ENCODE peak calls at places on chromosomes 11 and 22, in seven cellular contexts. K is GM06990, E is epithelial cell of esophagus, L is transverse colon, M is fibroblast of lung, Y is SK-N-SH, W is endothelial cell. C is an unnamed sample.

GRCh38 chr11:19938051-19938856 is 222.0 kb downstream of the DBX1 start:
- DNase-seq in W (peak; percentile 68), K (no peak), Y (peak; percentile 77), M (peak; percentile 65), L (peak; percentile 49), E (peak; percentile 65), C (peak; percentile 69)

GRCh38 chr11:123125169-123125568 is 63.2 kb upstream of the HSPA8 start:
- DNase-seq in M (no peak), L (no peak), W (no peak), K (no peak), E (no peak), Y (no peak), C (no peak)

GRCh38 chr11:130168105-130168504 is 8.5 kb downstream of the ST14 start:
- DNase-seq in W (no peak), E (peak; percentile 58), Y (no peak), L (peak; percentile 9), M (peak; percentile 54), K (no peak), C (no peak)

GRCh38 chr11:43341159-43341558 is 17.6 kb upstream of the TTC17 start:
- DNase-seq in Y (no peak), M (no peak), K (no peak), W (no peak), E (no peak), L (no peak), C (no peak)

GRCh38 chr11:13012037-13012693 is 3.0 kb downstream of the RASSF10 start:
- DNase-seq in K (no peak), M (no peak), E (peak; percentile 13), W (peak; percentile 8), L (no peak), Y (no peak), C (no peak)

GRCh38 chr11:114059278-114059983 is at the start of gene ZBTB16:
- DNase-seq in M (peak; percentile 95), Y (peak; percentile 74), K (no peak), W (peak; percentile 46), E (peak; percentile 67), L (peak; percentile 88), C (peak; percentile 44)

GRCh38 chr22:36016656-36017055 is 12.0 kb downstream of the RBFOX2 start:
- DNase-seq in M (no peak), L (no peak), Y (no peak), E (no peak), K (no peak), W (no peak), C (no peak)

GRCh38 chr11:33723238-33723881 is 12.9 kb downstream of the CD59 start:
- DNase-seq in L (no peak), W (no peak), E (peak; percentile 86), Y (no peak), M (peak; percentile 93), K (no peak), C (no peak)

GRCh38 chr11:114302663-114303062 is 6.5 kb downstream of the NNMT start:
- DNase-seq in K (no peak), E (no peak), L (no peak), W (no peak), Y (no peak), M (no peak), C (no peak)

GRCh38 chr11:123582992-123583504 is 71.4 kb downstream of the SCN3B start:
- DNase-seq in K (no peak), E (no peak), Y (no peak), W (no peak), M (no peak), L (no peak), C (no peak)

GRCh38 chr11:46543564-46543963 is 50.3 kb downstream of the AMBRA1 start:
- DNase-seq in K (no peak), L (no peak), M (no peak), W (no peak), Y (no peak), E (no peak), C (no peak)

GRCh38 chr22:32590556-32590955 is 115.9 kb downstream of the FBXO7 start:
- DNase-seq in L (no peak), Y (no peak), W (no peak), K (no peak), E (peak; percentile 18), M (peak; percentile 84), C (no peak)

GRCh38 chr22:42608481-42609361 is 6.0 kb downstream of the POLDIP3 start:
- DNase-seq in W (no peak), L (no peak), E (peak; percentile 77), K (no peak), M (peak; percentile 64), Y (no peak), C (no peak)

GRCh38 chr11:1202154-1202775 is 20.6 kb upstream of the MUC5B start:
- DNase-seq in W (peak; percentile 14), L (peak; percentile 7), K (peak; percentile 6), E (no peak), M (no peak), Y (peak; percentile 60), C (peak; percentile 63)

GRCh38 chr11:115257286-115258077 is 246.7 kb downstream of the CADM1 start:
- DNase-seq in L (no peak), K (no peak), M (no peak), Y (no peak), W (no peak), E (no peak), C (no peak)

GRCh38 chr11:71946144-71946571 is 17.3 kb downstream of the RNF121 start:
- DNase-seq in K (no peak), Y (no peak), W (no peak), M (peak; percentile 20), E (peak; percentile 83), L (no peak), C (no peak)

GRCh38 chr11:70203749-70204465 is 811 bp downstream of the FADD start:
- DNase-seq in W (peak; percentile 36), Y (peak; percentile 50), E (peak; percentile 94), M (peak; percentile 77), L (peak; percentile 84), K (peak; percentile 69), C (peak; percentile 70)

GRCh38 chr11:108906826-108907225 is 242.0 kb downstream of the DDX10 start:
- DNase-seq in K (no peak), E (no peak), Y (no peak), W (no peak), M (peak; percentile 48), L (no peak), C (no peak)

GRCh38 chr11:64498151-64498550 is 92.9 kb upstream of the SLC22A12 start:
- DNase-seq in E (no peak), L (no peak), Y (no peak), K (no peak), M (no peak), W (no peak), C (no peak)

GRCh38 chr11:17208257-17208999 is 642 bp upstream of the PIK3C2A start:
- DNase-seq in E (peak; percentile 85), L (peak; percentile 62), Y (peak; percentile 73), M (peak; percentile 68), W (peak; percentile 63), K (no peak), C (peak; percentile 76)

GRCh38 chr11:128299132-128299726 is 288.1 kb downstream of the ETS1 start:
- DNase-seq in M (peak; percentile 80), Y (no peak), L (no peak), W (no peak), E (peak; percentile 23), K (no peak), C (no peak)

DNA sequence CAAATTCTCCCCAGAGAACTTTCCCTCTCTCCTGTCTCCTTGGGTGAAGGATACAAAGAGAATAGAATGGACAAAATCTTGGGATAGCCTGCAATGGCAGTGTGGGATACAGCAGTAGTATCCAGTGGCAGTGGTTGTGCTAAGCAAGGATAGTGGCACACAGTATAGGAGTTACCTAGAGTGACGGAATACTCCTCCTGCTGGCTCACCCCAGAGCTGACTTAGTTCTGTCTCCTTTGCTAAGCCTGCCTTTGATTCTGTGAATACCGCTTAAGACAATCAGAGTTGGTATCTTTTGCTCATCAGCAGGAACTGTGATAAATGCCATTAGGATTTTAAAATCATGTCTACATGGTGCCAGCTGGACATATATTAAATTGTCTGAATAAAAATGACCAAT is 404.3 kb downstream of the JRKL start:
- DNase-seq in K (no peak), Y (no peak), M (no peak), L (no peak), W (no peak), E (peak; percentile 25), C (no peak)
- TF ChIP-seq CTCF in K (no peak), Y (peak; percentile 30), M (no peak), L (no peak), W (no peak), E (peak; percentile 20), C (no peak)

GRCh38 chr22:38436629-38437395 is 18.2 kb downstream of the KCNJ4 start:
- DNase-seq in W (no peak), L (no peak), E (no peak), Y (no peak), M (no peak), K (no peak), C (no peak)
- TF ChIP-seq CTCF in W (no peak), L (no peak), E (no peak), Y (no peak), M (no peak), K (no peak), C (no peak)

GRCh38 chr11:31417816-31418215 is 48.2 kb downstream of the DNAJC24 start:
- DNase-seq in E (no peak), K (no peak), L (no peak), Y (no peak), M (no peak), W (no peak), C (no peak)

GRCh38 chr11:31417357-31417756 is 47.7 kb downstream of the DNAJC24 start:
- DNase-seq in K (no peak), M (no peak), E (no peak), W (no peak), Y (no peak), L (no peak), C (no peak)

GRCh38 chr11:31421840-31422239 is 52.2 kb downstream of the DNAJC24 start:
- DNase-seq in L (no peak), M (no peak), Y (no peak), W (no peak), K (no peak), E (no peak), C (no peak)

GRCh38 chr11:31419138-31419537 is 49.5 kb downstream of the DNAJC24 start:
- DNase-seq in L (no peak), M (no peak), E (no peak), W (no peak), Y (no peak), K (no peak), C (no peak)

GRCh38 chr11:31419669-31420068 is 50.0 kb downstream of the DNAJC24 start:
- DNase-seq in Y (no peak), W (no peak), M (peak; percentile 26), E (no peak), K (no peak), L (no peak), C (no peak)
- TF ChIP-seq CTCF in Y (no peak), W (no peak), M (no peak), E (no peak), K (no peak), L (no peak), C (no peak)

DNA sequence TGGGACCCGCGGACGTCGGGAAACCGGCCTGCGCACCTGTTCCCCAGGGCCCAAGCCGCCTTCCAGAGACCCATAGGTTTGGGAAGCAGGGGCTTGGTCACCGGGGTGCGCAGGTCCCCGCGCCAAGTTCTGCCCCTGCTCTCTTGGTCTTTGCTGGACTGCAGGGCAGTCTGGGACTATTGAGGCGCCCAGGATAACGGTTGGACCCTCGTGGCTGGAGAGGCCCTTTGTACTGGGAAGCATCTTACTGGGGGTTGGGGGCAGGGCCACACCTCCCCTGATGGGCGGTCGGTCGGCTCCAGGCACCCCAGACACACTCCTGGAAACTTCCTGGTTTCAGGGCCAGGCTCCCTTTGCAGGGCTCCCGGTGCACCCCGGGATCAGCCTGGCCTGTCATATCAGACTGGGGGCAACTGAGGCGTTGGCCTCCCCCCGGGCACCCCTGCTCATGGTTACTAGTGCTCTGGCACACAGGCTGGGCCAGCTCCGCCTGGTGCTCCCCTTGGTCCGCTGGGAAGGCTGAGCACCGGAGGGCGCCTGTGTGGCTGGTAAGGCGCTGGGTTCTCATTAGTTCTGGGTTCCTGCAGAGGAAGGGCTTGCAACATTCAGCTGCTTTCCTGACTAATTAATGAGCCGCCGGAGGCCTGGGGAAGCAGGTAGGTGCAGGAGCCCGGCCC is 1250.5 kb downstream of the BRD1 start:
- DNase-seq in W (no peak), K (no peak), Y (no peak), E (no peak), L (no peak), M (no peak), C (no peak)
- TF ChIP-seq CTCF in W (no peak), K (no peak), Y (peak; percentile 3), E (no peak), L (no peak), M (no peak), C (no peak)

C was measured in GM20000.